ENCODE peak calls at places on chromosomes 11 and 22, in six cellular contexts. J is AG20443; L is fibroblast of pulmonary artery; M is CD4-positive, alpha-beta memory T cell; S is brain pericyte; H is left cardiac atrium. A is an unnamed sample.

GRCh38 chr11:27179334-27179733 is 138.7 kb downstream of the BBOX1 start:
- DNase-seq in M (no peak), S (no peak), L (no peak), J (no peak), H (no peak), A (no peak)

GRCh38 chr22:44574057-44574456 is 76.0 kb upstream of the RTL6 start:
- DNase-seq in S (no peak), H (peak; percentile 64), L (peak; percentile 76), J (peak; percentile 82), M (no peak), A (peak; percentile 75)

GRCh38 chr11:3134651-3135490 is 30.2 kb downstream of the OSBPL5 start:
- DNase-seq in L (no peak), S (no peak), H (peak; percentile 42), M (no peak), J (no peak), A (no peak)

GRCh38 chr22:42700355-42700754 is 20.3 kb downstream of the A4GALT start:
- DNase-seq in M (no peak), S (no peak), J (no peak), H (no peak), L (no peak), A (no peak)

GRCh38 chr11:106389096-106389495 is 311.6 kb downstream of the AASDHPPT start:
- DNase-seq in M (no peak), H (no peak), J (peak; percentile 22), L (peak; percentile 56), S (no peak), A (peak; percentile 67)

GRCh38 chr11:135017296-135017695 is 605.3 kb upstream of the B3GAT1 start:
- DNase-seq in S (no peak), M (no peak), L (no peak), H (no peak), J (no peak), A (no peak)

GRCh38 chr11:117479372-117479771 is 151.7 kb downstream of the CEP164 start:
- DNase-seq in S (no peak), J (no peak), H (no peak), L (no peak), M (no peak), A (no peak)

GRCh38 chr11:38182126-38182907 is 1584.3 kb upstream of the RAG2 start:
- DNase-seq in L (peak; percentile 66), M (no peak), J (no peak), S (no peak), H (no peak), A (no peak)

GRCh38 chr11:93209476-93209875 is 11.7 kb upstream of the SLC36A4 start:
- DNase-seq in J (no peak), M (no peak), S (no peak), H (no peak), L (no peak), A (no peak)

GRCh38 chr11:15884131-15884530 is 472.2 kb downstream of the SOX6 start:
- DNase-seq in H (peak; percentile 25), M (no peak), L (no peak), J (no peak), S (no peak), A (no peak)